ENCODE peak calls at places on chromosomes 2 and 18, in eight cellular contexts. N, X, K, F, G, I, Q and Z are unnamed samples.

GRCh38 chr2:241386519-241386918 is 30.4 kb downstream of the FARP2 start:
- DNase-seq in Q (no peak), F (no peak), I (no peak), N (no peak), G (no peak), K (no peak), X (no peak), Z (peak; percentile 33)

GRCh38 chr18:62925031-62925688 is 209.8 kb downstream of the PHLPP1 start:
- DNase-seq in N (no peak), F (peak; percentile 72), I (no peak), G (peak; percentile 90), K (no peak), X (no peak), Q (no peak), Z (no peak)

GRCh38 chr18:8260319-8260718 is 348.9 kb upstream of the RAB12 start:
- DNase-seq in N (no peak), G (peak; percentile 17), Q (no peak), I (no peak), K (no peak), X (no peak), F (peak; percentile 17), Z (no peak)

GRCh38 chr18:62944454-62944853 is 229.1 kb downstream of the PHLPP1 start:
- DNase-seq in N (no peak), Q (no peak), F (peak; percentile 22), K (peak; percentile 21), I (no peak), G (no peak), X (no peak), Z (peak; percentile 70)

GRCh38 chr2:82013641-82014040 is 1709.1 kb upstream of the LRRTM1 start:
- DNase-seq in G (no peak), K (no peak), Q (no peak), N (no peak), X (no peak), F (no peak), I (no peak), Z (no peak)

GRCh38 chr18:36811955-36812354 is 16.8 kb downstream of the TPGS2 start:
- DNase-seq in X (no peak), F (no peak), G (no peak), Q (no peak), N (no peak), K (no peak), I (no peak), Z (no peak)

GRCh38 chr2:84946204-84947009 is 24.6 kb upstream of the KCMF1 start:
- DNase-seq in F (peak; percentile 68), N (no peak), K (peak; percentile 77), I (peak; percentile 96), Q (peak; percentile 50), G (peak; percentile 64), X (no peak), Z (peak; percentile 9)

GRCh38 chr18:56315363-56315762 is 323.0 kb downstream of the TXNL1 start:
- DNase-seq in X (no peak), Q (no peak), G (no peak), F (peak; percentile 56), N (no peak), K (no peak), I (no peak), Z (no peak)

GRCh38 chr2:40169430-40169829 is 282.5 kb downstream of the SLC8A1 start:
- DNase-seq in Q (no peak), F (peak; percentile 24), N (no peak), X (no peak), I (no peak), G (peak; percentile 54), K (no peak), Z (peak; percentile 25)

GRCh38 chr2:180787330-180787729 is 193.1 kb upstream of the UBE2E3 start:
- DNase-seq in K (no peak), N (no peak), G (no peak), X (no peak), I (no peak), Q (no peak), F (no peak), Z (no peak)

GRCh38 chr2:64934530-64934929 is 54.7 kb upstream of the SLC1A4 start:
- DNase-seq in F (no peak), N (no peak), X (no peak), I (no peak), G (no peak), K (peak; percentile 51), Q (no peak), Z (no peak)

GRCh38 chr2:149329068-149329467 is 1.3 kb upstream of the LYPD6 start:
- DNase-seq in F (no peak), Q (no peak), I (peak; percentile 16), G (peak; percentile 22), X (no peak), K (no peak), N (no peak), Z (no peak)

GRCh38 chr2:131038258-131039100 is 54.8 kb downstream of the FAM168B start:
- DNase-seq in X (no peak), I (no peak), Q (no peak), G (no peak), F (no peak), K (no peak), N (no peak), Z (no peak)

GRCh38 chr2:28656937-28657615 is 94.6 kb upstream of the PPP1CB start:
- DNase-seq in G (no peak), K (no peak), X (no peak), Q (no peak), I (peak; percentile 34), F (no peak), N (no peak), Z (no peak)

GRCh38 chr2:68553098-68553497 is 85.7 kb downstream of the APLF start:
- DNase-seq in F (no peak), G (no peak), X (no peak), N (no peak), I (no peak), K (no peak), Q (no peak), Z (no peak)

GRCh38 chr2:60391250-60392013 is 162.0 kb downstream of the BCL11A start:
- DNase-seq in F (no peak), K (peak; percentile 76), Q (no peak), N (no peak), I (no peak), G (no peak), X (no peak), Z (no peak)

GRCh38 chr2:23386422-23387220 is 1.6 kb downstream of the KLHL29 start:
- DNase-seq in Q (no peak), G (peak; percentile 2), K (no peak), X (no peak), I (no peak), F (no peak), N (no peak), Z (no peak)

GRCh38 chr18:34957119-34957863 is 83.9 kb upstream of the MAPRE2 start:
- DNase-seq in K (no peak), G (no peak), F (no peak), I (no peak), N (no peak), X (no peak), Q (no peak), Z (no peak)

GRCh38 chr18:5417342-5417741 is 121.8 kb upstream of the ZBTB14 start:
- DNase-seq in G (no peak), X (no peak), K (no peak), Q (no peak), I (no peak), N (no peak), F (peak; percentile 25), Z (peak; percentile 55)

GRCh38 chr18:59343916-59344315 is 15.1 kb downstream of the LMAN1 start:
- DNase-seq in Q (no peak), K (no peak), N (no peak), G (no peak), F (peak; percentile 34), I (no peak), X (no peak), Z (no peak)

GRCh38 chr2:240210198-240210965 is 69.9 kb upstream of the OTOS start:
- DNase-seq in K (no peak), Q (no peak), N (no peak), F (no peak), X (no peak), G (no peak), I (no peak), Z (no peak)

GRCh38 chr18:66168834-66169233 is 418.0 kb downstream of the CDH7 start:
- DNase-seq in X (no peak), N (no peak), I (no peak), K (no peak), Q (no peak), F (no peak), G (no peak), Z (no peak)

GRCh38 chr2:96146151-96146880 is 1.1 kb upstream of the DUSP2 start:
- DNase-seq in G (no peak), K (peak; percentile 84), X (no peak), N (no peak), I (no peak), F (no peak), Q (peak; percentile 81), Z (no peak)

GRCh38 chr2:218605438-218605837 is 2.3 kb upstream of the PLCD4 start:
- DNase-seq in G (peak; percentile 94), F (peak; percentile 63), Q (no peak), K (no peak), X (peak; percentile 34), N (no peak), I (no peak), Z (no peak)

GRCh38 chr2:219769044-219770030 is 141.9 kb downstream of the SLC4A3 start:
- DNase-seq in K (no peak), I (no peak), X (peak; percentile 1), F (peak; percentile 46), N (no peak), Q (no peak), G (peak; percentile 11), Z (no peak)

GRCh38 chr18:78730564-78731422 is 248.8 kb upstream of the SALL3 start:
- DNase-seq in F (no peak), N (no peak), K (no peak), G (no peak), Q (no peak), I (no peak), X (no peak), Z (no peak)

GRCh38 chr2:127463155-127463991 is 45.1 kb downstream of the PROC start:
- DNase-seq in G (no peak), K (no peak), X (no peak), F (no peak), I (no peak), N (no peak), Q (no peak), Z (no peak)